ENCODE peak calls at places on chromosomes 11 and 22, in seven cellular contexts. One of them, this sample, is unnamed.

GRCh38 chr11:68524681-68525080 is 64.1 kb downstream of the PPP6R3 start:
- DNase-seq in tibial artery: no peak
- DNase-seq in stimulated activated CD4-positive, alpha-beta T cell treated with anti-CD3 and anti-CD28 coated beads, Interleukin-2, amount 100 ng/mL, for 48 hours: no peak
- DNase-seq in effector memory CD4-positive, alpha-beta T cell: no peak
- DNase-seq in KG1: no peak
- DNase-seq in IMR-90: no peak
- DNase-seq in A172: no peak
- DNase-seq in this sample: no peak

GRCh38 chr11:130881475-130882137 is 34.7 kb downstream of the SNX19 start:
- DNase-seq in A172: no peak
- DNase-seq in stimulated activated CD4-positive, alpha-beta T cell treated with anti-CD3 and anti-CD28 coated beads, Interleukin-2, amount 100 ng/mL, for 48 hours: no peak
- DNase-seq in IMR-90: no peak
- DNase-seq in tibial artery: no peak
- DNase-seq in effector memory CD4-positive, alpha-beta T cell: no peak
- DNase-seq in KG1: no peak
- DNase-seq in this sample: no peak

GRCh38 chr22:17969732-17970131 is 54.6 kb downstream of the MICAL3 start:
- DNase-seq in stimulated activated CD4-positive, alpha-beta T cell treated with anti-CD3 and anti-CD28 coated beads, Interleukin-2, amount 100 ng/mL, for 48 hours: no peak
- DNase-seq in effector memory CD4-positive, alpha-beta T cell: no peak
- DNase-seq in tibial artery: no peak
- DNase-seq in A172: peak
- DNase-seq in KG1: no peak
- DNase-seq in IMR-90: peak
- DNase-seq in this sample: no peak

GRCh38 chr22:28799834-28800307 is 498 bp downstream of the XBP1 start:
- DNase-seq in tibial artery: peak
- DNase-seq in KG1: no peak
- DNase-seq in effector memory CD4-positive, alpha-beta T cell: no peak
- DNase-seq in stimulated activated CD4-positive, alpha-beta T cell treated with anti-CD3 and anti-CD28 coated beads, Interleukin-2, amount 100 ng/mL, for 48 hours: no peak
- DNase-seq in A172: peak
- DNase-seq in IMR-90: peak
- DNase-seq in this sample: peak

GRCh38 chr11:60485987-60486386 is 6.6 kb upstream of the MS4A12 start:
- DNase-seq in effector memory CD4-positive, alpha-beta T cell: no peak
- DNase-seq in IMR-90: no peak
- DNase-seq in tibial artery: no peak
- DNase-seq in A172: peak
- DNase-seq in stimulated activated CD4-positive, alpha-beta T cell treated with anti-CD3 and anti-CD28 coated beads, Interleukin-2, amount 100 ng/mL, for 48 hours: peak
- DNase-seq in KG1: peak
- DNase-seq in this sample: no peak

GRCh38 chr11:57368106-57368826 is 12.7 kb downstream of the PRG3 start:
- DNase-seq in A172: no peak
- DNase-seq in stimulated activated CD4-positive, alpha-beta T cell treated with anti-CD3 and anti-CD28 coated beads, Interleukin-2, amount 100 ng/mL, for 48 hours: no peak
- DNase-seq in KG1: no peak
- DNase-seq in effector memory CD4-positive, alpha-beta T cell: no peak
- DNase-seq in IMR-90: no peak
- DNase-seq in tibial artery: no peak
- DNase-seq in this sample: no peak

GRCh38 chr11:113213549-113213948 is 100.8 kb upstream of the TTC12 start:
- DNase-seq in A172: no peak
- DNase-seq in stimulated activated CD4-positive, alpha-beta T cell treated with anti-CD3 and anti-CD28 coated beads, Interleukin-2, amount 100 ng/mL, for 48 hours: no peak
- DNase-seq in effector memory CD4-positive, alpha-beta T cell: no peak
- DNase-seq in tibial artery: no peak
- DNase-seq in KG1: no peak
- DNase-seq in IMR-90: no peak
- DNase-seq in this sample: no peak

GRCh38 chr22:45200230-45200629 is 36.5 kb downstream of the NUP50 start:
- DNase-seq in tibial artery: no peak
- DNase-seq in IMR-90: no peak
- DNase-seq in stimulated activated CD4-positive, alpha-beta T cell treated with anti-CD3 and anti-CD28 coated beads, Interleukin-2, amount 100 ng/mL, for 48 hours: no peak
- DNase-seq in effector memory CD4-positive, alpha-beta T cell: no peak
- DNase-seq in KG1: no peak
- DNase-seq in A172: no peak
- DNase-seq in this sample: no peak

GRCh38 chr11:130404727-130405126 is 23.7 kb downstream of the ADAMTS8 start:
- DNase-seq in KG1: no peak
- DNase-seq in tibial artery: no peak
- DNase-seq in effector memory CD4-positive, alpha-beta T cell: no peak
- DNase-seq in IMR-90: no peak
- DNase-seq in A172: no peak
- DNase-seq in stimulated activated CD4-positive, alpha-beta T cell treated with anti-CD3 and anti-CD28 coated beads, Interleukin-2, amount 100 ng/mL, for 48 hours: no peak
- DNase-seq in this sample: no peak

GRCh38 chr11:10770626-10771254 is 19.7 kb downstream of the CTR9 start:
- DNase-seq in IMR-90: peak
- DNase-seq in tibial artery: no peak
- DNase-seq in stimulated activated CD4-positive, alpha-beta T cell treated with anti-CD3 and anti-CD28 coated beads, Interleukin-2, amount 100 ng/mL, for 48 hours: no peak
- DNase-seq in A172: peak
- DNase-seq in KG1: no peak
- DNase-seq in effector memory CD4-positive, alpha-beta T cell: no peak
- DNase-seq in this sample: peak

GRCh38 chr11:11010624-11011127 is 152.8 kb upstream of the ZBED5 start:
- DNase-seq in IMR-90: peak
- DNase-seq in effector memory CD4-positive, alpha-beta T cell: no peak
- DNase-seq in A172: peak
- DNase-seq in tibial artery: peak
- DNase-seq in stimulated activated CD4-positive, alpha-beta T cell treated with anti-CD3 and anti-CD28 coated beads, Interleukin-2, amount 100 ng/mL, for 48 hours: no peak
- DNase-seq in KG1: no peak
- DNase-seq in this sample: no peak

GRCh38 chr11:43129329-43129728 is 182.5 kb upstream of the API5 start:
- DNase-seq in KG1: no peak
- DNase-seq in stimulated activated CD4-positive, alpha-beta T cell treated with anti-CD3 and anti-CD28 coated beads, Interleukin-2, amount 100 ng/mL, for 48 hours: no peak
- DNase-seq in effector memory CD4-positive, alpha-beta T cell: no peak
- DNase-seq in tibial artery: no peak
- DNase-seq in A172: no peak
- DNase-seq in IMR-90: no peak
- DNase-seq in this sample: no peak

GRCh38 chr11:45026835-45027234 is 76.2 kb upstream of the TP53I11 start:
- DNase-seq in effector memory CD4-positive, alpha-beta T cell: no peak
- DNase-seq in A172: no peak
- DNase-seq in KG1: no peak
- DNase-seq in IMR-90: no peak
- DNase-seq in tibial artery: no peak
- DNase-seq in stimulated activated CD4-positive, alpha-beta T cell treated with anti-CD3 and anti-CD28 coated beads, Interleukin-2, amount 100 ng/mL, for 48 hours: no peak
- DNase-seq in this sample: no peak

GRCh38 chr22:29344137-29344536 is 28.6 kb upstream of the RASL10A start:
- DNase-seq in KG1: no peak
- DNase-seq in tibial artery: no peak
- DNase-seq in IMR-90: peak
- DNase-seq in stimulated activated CD4-positive, alpha-beta T cell treated with anti-CD3 and anti-CD28 coated beads, Interleukin-2, amount 100 ng/mL, for 48 hours: no peak
- DNase-seq in effector memory CD4-positive, alpha-beta T cell: no peak
- DNase-seq in A172: peak
- DNase-seq in this sample: no peak

GRCh38 chr11:1924646-1925372 is 5.3 kb downstream of the TNNT3 start:
- DNase-seq in IMR-90: no peak
- DNase-seq in A172: no peak
- DNase-seq in stimulated activated CD4-positive, alpha-beta T cell treated with anti-CD3 and anti-CD28 coated beads, Interleukin-2, amount 100 ng/mL, for 48 hours: no peak
- DNase-seq in effector memory CD4-positive, alpha-beta T cell: no peak
- DNase-seq in tibial artery: no peak
- DNase-seq in KG1: no peak
- DNase-seq in this sample: no peak

GRCh38 chr11:62545437-62546243 is 966 bp downstream of the AHNAK start:
- DNase-seq in KG1: no peak
- DNase-seq in tibial artery: peak
- DNase-seq in A172: peak
- DNase-seq in IMR-90: peak
- DNase-seq in stimulated activated CD4-positive, alpha-beta T cell treated with anti-CD3 and anti-CD28 coated beads, Interleukin-2, amount 100 ng/mL, for 48 hours: no peak
- DNase-seq in effector memory CD4-positive, alpha-beta T cell: peak
- DNase-seq in this sample: peak

GRCh38 chr11:111515591-111515990 is 1.0 kb downstream of the HOATZ start:
- DNase-seq in effector memory CD4-positive, alpha-beta T cell: no peak
- DNase-seq in A172: no peak
- DNase-seq in tibial artery: no peak
- DNase-seq in IMR-90: no peak
- DNase-seq in KG1: no peak
- DNase-seq in stimulated activated CD4-positive, alpha-beta T cell treated with anti-CD3 and anti-CD28 coated beads, Interleukin-2, amount 100 ng/mL, for 48 hours: no peak
- DNase-seq in this sample: no peak

GRCh38 chr11:130462101-130462885 is 13.8 kb downstream of the ADAMTS15 start:
- DNase-seq in stimulated activated CD4-positive, alpha-beta T cell treated with anti-CD3 and anti-CD28 coated beads, Interleukin-2, amount 100 ng/mL, for 48 hours: no peak
- DNase-seq in effector memory CD4-positive, alpha-beta T cell: no peak
- DNase-seq in KG1: no peak
- DNase-seq in A172: no peak
- DNase-seq in IMR-90: no peak
- DNase-seq in tibial artery: no peak
- DNase-seq in this sample: no peak

GRCh38 chr11:1546536-1547466 is 25.3 kb downstream of the DUSP8 start:
- DNase-seq in stimulated activated CD4-positive, alpha-beta T cell treated with anti-CD3 and anti-CD28 coated beads, Interleukin-2, amount 100 ng/mL, for 48 hours: peak
- DNase-seq in effector memory CD4-positive, alpha-beta T cell: no peak
- DNase-seq in KG1: no peak
- DNase-seq in A172: peak
- DNase-seq in IMR-90: peak
- DNase-seq in tibial artery: no peak
- DNase-seq in this sample: peak

GRCh38 chr11:119742263-119742861 is 13.4 kb upstream of the NECTIN1 start:
- DNase-seq in KG1: no peak
- DNase-seq in effector memory CD4-positive, alpha-beta T cell: no peak
- DNase-seq in IMR-90: no peak
- DNase-seq in A172: no peak
- DNase-seq in tibial artery: no peak
- DNase-seq in stimulated activated CD4-positive, alpha-beta T cell treated with anti-CD3 and anti-CD28 coated beads, Interleukin-2, amount 100 ng/mL, for 48 hours: no peak
- DNase-seq in this sample: peak

GRCh38 chr11:47083913-47084312 is 92.8 kb downstream of the ARFGAP2 start:
- DNase-seq in IMR-90: peak
- DNase-seq in A172: peak
- DNase-seq in effector memory CD4-positive, alpha-beta T cell: no peak
- DNase-seq in tibial artery: no peak
- DNase-seq in KG1: no peak
- DNase-seq in stimulated activated CD4-positive, alpha-beta T cell treated with anti-CD3 and anti-CD28 coated beads, Interleukin-2, amount 100 ng/mL, for 48 hours: no peak
- DNase-seq in this sample: no peak

GRCh38 chr11:116422976-116423375 is 349.8 kb downstream of the BUD13 start:
- DNase-seq in stimulated activated CD4-positive, alpha-beta T cell treated with anti-CD3 and anti-CD28 coated beads, Interleukin-2, amount 100 ng/mL, for 48 hours: no peak
- DNase-seq in IMR-90: no peak
- DNase-seq in effector memory CD4-positive, alpha-beta T cell: no peak
- DNase-seq in A172: no peak
- DNase-seq in tibial artery: no peak
- DNase-seq in KG1: no peak
- DNase-seq in this sample: no peak

GRCh38 chr11:11577246-11577855 is 44.5 kb downstream of the GALNT18 start:
- DNase-seq in effector memory CD4-positive, alpha-beta T cell: no peak
- DNase-seq in IMR-90: peak
- DNase-seq in tibial artery: peak
- DNase-seq in A172: peak
- DNase-seq in stimulated activated CD4-positive, alpha-beta T cell treated with anti-CD3 and anti-CD28 coated beads, Interleukin-2, amount 100 ng/mL, for 48 hours: no peak
- DNase-seq in KG1: no peak
- DNase-seq in this sample: no peak

GRCh38 chr11:70420008-70420464 is 21.7 kb downstream of the CTTN start:
- DNase-seq in effector memory CD4-positive, alpha-beta T cell: no peak
- DNase-seq in stimulated activated CD4-positive, alpha-beta T cell treated with anti-CD3 and anti-CD28 coated beads, Interleukin-2, amount 100 ng/mL, for 48 hours: no peak
- DNase-seq in A172: peak
- DNase-seq in KG1: no peak
- DNase-seq in IMR-90: peak
- DNase-seq in tibial artery: no peak
- DNase-seq in this sample: no peak

GRCh38 chr22:45612451-45612901 is 59.2 kb upstream of the ATXN10 start:
- DNase-seq in KG1: no peak
- DNase-seq in tibial artery: peak
- DNase-seq in effector memory CD4-positive, alpha-beta T cell: peak
- DNase-seq in A172: peak
- DNase-seq in stimulated activated CD4-positive, alpha-beta T cell treated with anti-CD3 and anti-CD28 coated beads, Interleukin-2, amount 100 ng/mL, for 48 hours: no peak
- DNase-seq in IMR-90: peak
- DNase-seq in this sample: no peak

GRCh38 chr11:64661146-64661545 is 61.9 kb downstream of the NRXN2 start:
- DNase-seq in IMR-90: peak
- DNase-seq in A172: peak
- DNase-seq in stimulated activated CD4-positive, alpha-beta T cell treated with anti-CD3 and anti-CD28 coated beads, Interleukin-2, amount 100 ng/mL, for 48 hours: no peak
- DNase-seq in tibial artery: peak
- DNase-seq in KG1: no peak
- DNase-seq in effector memory CD4-positive, alpha-beta T cell: no peak
- DNase-seq in this sample: no peak